ENCODE peak calls at places on chromosomes 13 and 19, in five cellular contexts. A, R, C, M and Q are unnamed samples.

GRCh38 chr19:40565910-40566495 is 10.7 kb upstream of the SHKBP1 start:
- DNase-seq in A (no peak), R (no peak), C (no peak), M (no peak), Q (no peak)

GRCh38 chr19:35966771-35967170 is 28.2 kb upstream of the SDHAF1 start:
- DNase-seq in A (no peak), R (no peak), C (no peak), M (no peak), Q (no peak)

GRCh38 chr19:34269968-34270621 is 15.7 kb downstream of the GARRE1 start:
- DNase-seq in A (no peak), R (no peak), C (peak), M (peak), Q (no peak)

GRCh38 chr19:35746556-35746955 is 1.1 kb downstream of the PSENEN start:
- DNase-seq in A (no peak), R (no peak), C (no peak), M (no peak), Q (no peak)

GRCh38 chr13:46893820-46894533 is 2.9 kb downstream of the HTR2A start:
- DNase-seq in A (peak), R (peak), C (peak), M (peak), Q (no peak)

GRCh38 chr13:79450110-79450509 is 30.8 kb upstream of the NDFIP2 start:
- DNase-seq in A (no peak), R (no peak), C (no peak), M (no peak), Q (no peak)

GRCh38 chr13:37427843-37428494 is 170.6 kb downstream of the POSTN start:
- DNase-seq in A (no peak), R (peak), C (no peak), M (no peak), Q (no peak)

GRCh38 chr19:31315621-31316011 is 33.6 kb downstream of the TSHZ3 start:
- DNase-seq in A (no peak), R (no peak), C (no peak), M (no peak), Q (no peak)

GRCh38 chr19:41218615-41219507 is at the start of gene AXL:
- DNase-seq in A (peak), R (peak), C (peak), M (peak), Q (peak)

GRCh38 chr13:98972627-98973026 is 5.2 kb downstream of the DOCK9 start:
- DNase-seq in A (no peak), R (peak), C (peak), M (no peak), Q (peak)

GRCh38 chr19:8333771-8334457 is 9.1 kb downstream of the KANK3 start:
- DNase-seq in A (no peak), R (peak), C (no peak), M (no peak), Q (no peak)

GRCh38 chr19:43446746-43447489 is 18.5 kb downstream of the LYPD3 start:
- DNase-seq in A (peak), R (peak), C (peak), M (peak), Q (no peak)

GRCh38 chr13:81446441-81446840 is 1105.5 kb upstream of the SPRY2 start:
- DNase-seq in A (no peak), R (no peak), C (no peak), M (no peak), Q (no peak)

GRCh38 chr19:29526730-29527499 is 1.1 kb downstream of the VSTM2B start:
- DNase-seq in A (no peak), R (no peak), C (no peak), M (no peak), Q (no peak)

GRCh38 chr13:109036091-109036490 is 406.7 kb downstream of the MYO16 start:
- DNase-seq in A (no peak), R (no peak), C (no peak), M (no peak), Q (no peak)

GRCh38 chr19:46766569-46767317 is 20.5 kb upstream of the STRN4 start:
- DNase-seq in A (peak), R (peak), C (no peak), M (peak), Q (no peak)

GRCh38 chr13:80345771-80346510 is 5.0 kb upstream of the SPRY2 start:
- DNase-seq in A (no peak), R (no peak), C (no peak), M (no peak), Q (no peak)

GRCh38 chr19:55099557-55100506 is 17.6 kb downstream of the PPP1R12C start:
- DNase-seq in A (peak), R (peak), C (no peak), M (no peak), Q (no peak)

DNA sequence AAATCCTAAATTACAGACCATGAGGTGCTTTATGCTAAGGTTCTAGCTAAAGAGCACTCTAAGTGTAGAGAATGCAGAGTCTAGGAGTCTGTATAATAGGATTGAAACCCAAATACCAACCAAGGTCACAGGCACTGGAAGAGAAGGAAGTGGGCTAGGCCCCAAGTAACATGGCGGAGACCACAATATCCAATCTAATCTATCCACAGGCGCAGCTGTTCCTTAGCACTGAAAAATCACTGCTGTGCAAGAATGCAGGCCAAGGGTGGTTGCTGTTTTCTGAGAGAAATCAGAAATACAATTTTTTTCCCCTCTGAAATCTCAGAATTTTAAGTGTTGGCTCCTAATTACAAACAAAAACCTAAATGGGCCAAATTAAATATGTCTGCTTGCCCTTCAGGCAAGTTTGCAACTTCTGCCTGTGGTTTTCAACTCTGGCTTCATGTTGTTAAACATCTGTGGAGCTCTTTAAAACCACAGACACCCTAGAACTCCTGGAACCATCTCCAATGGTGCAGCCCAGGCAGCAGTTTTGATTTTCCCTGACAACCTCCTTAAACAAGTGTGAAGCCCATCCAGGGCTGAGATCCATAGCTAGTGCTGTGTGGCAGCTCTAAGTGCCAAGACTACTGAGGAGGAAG is 6.1 kb downstream of the RANBP3 start:
- DNase-seq in A (no peak), R (no peak), C (no peak), M (no peak), Q (no peak)
- H3K27ac ChIP-seq in A (no peak), R (no peak), C (no peak), M (peak), Q (no peak)

GRCh38 chr19:7211191-7211988 is 82.8 kb downstream of the INSR start:
- DNase-seq in A (peak), R (peak), C (no peak), M (peak), Q (no peak)

GRCh38 chr19:7216373-7216902 is 77.8 kb downstream of the INSR start:
- DNase-seq in A (no peak), R (no peak), C (no peak), M (peak), Q (no peak)

GRCh38 chr19:7213628-7214328 is 80.4 kb downstream of the INSR start:
- DNase-seq in A (no peak), R (no peak), C (no peak), M (no peak), Q (no peak)

GRCh38 chr19:7215176-7215575 is 79.0 kb downstream of the INSR start:
- DNase-seq in A (no peak), R (no peak), C (no peak), M (no peak), Q (no peak)

DNA sequence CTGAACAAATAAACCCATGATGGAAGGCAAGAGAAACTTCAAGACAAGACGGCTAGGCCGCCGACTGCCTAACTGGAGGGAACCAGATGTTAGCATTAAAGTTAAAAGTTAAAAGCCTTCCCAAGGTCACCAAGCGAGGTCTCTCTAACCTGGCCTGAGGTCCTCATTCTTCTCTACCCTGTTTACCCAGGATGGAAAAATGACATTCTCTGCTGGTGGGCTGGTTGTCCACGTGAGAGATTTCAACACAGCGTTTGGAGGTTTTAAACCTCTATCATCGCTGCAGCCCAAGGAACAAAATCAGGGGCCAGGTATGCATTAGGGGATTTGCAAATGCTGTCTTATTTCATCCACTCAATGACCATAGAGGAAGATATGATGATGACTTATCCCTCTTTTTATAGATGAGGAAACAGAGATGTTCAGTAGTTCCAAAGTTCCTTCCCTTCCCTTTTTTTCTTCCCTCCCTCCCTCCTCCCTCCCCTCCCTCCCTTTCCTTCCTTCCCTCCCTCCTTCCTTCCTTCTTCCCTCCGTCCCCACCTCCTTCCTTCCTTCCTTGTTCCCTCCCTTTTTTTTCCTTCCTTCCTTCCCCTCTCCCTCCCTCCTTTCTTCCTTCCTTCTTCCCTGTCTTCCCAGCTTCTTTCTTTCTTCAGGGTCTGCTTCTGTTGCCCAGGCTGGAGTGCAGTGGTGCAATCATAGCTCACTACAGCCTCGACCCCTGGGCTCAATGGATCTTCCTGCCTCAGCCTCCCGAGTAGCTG is 79.7 kb downstream of the INSR start:
- DNase-seq in A (no peak), R (no peak), C (no peak), M (peak), Q (no peak)
- H3K27ac ChIP-seq in A (peak), R (no peak), C (no peak), M (peak), Q (no peak)

DNA sequence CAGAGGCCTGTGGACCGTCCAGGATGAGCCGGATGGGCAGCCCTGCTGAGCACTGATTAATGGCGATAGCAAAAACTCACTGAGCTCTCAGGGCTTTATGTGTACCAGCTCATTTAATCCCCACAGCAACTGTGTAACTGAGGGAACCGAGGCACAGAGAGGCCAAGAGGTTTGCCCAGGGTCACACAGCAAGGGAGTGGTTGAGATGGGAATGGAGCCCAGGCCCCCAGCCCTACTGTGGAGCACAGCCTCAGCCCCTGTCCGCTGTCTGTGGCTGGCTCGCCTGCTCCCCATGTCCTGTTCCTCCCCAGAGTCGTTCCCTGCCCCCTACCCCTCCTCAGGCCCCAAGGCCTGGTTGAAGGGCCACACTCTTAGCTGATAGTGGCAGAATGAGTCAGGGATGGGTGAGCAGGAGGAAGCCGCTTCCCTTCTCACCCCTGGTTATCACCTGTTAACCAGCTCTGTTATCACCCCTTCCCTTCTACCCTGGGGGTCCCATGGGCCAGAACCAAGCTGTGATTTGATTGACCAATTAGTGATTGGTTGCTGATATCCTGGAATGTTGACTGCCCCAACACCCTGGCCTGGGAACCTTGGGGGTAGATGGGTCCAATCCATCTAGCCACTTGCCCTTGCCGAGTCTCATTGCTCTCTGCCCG is 21.2 kb downstream of the CAPN12 start:
- DNase-seq in A (no peak), R (no peak), C (no peak), M (no peak), Q (no peak)
- H3K27ac ChIP-seq in A (peak), R (peak), C (peak), M (peak), Q (no peak)

GRCh38 chr19:5127710-5128109 is 158.8 kb downstream of the KDM4B start:
- DNase-seq in A (no peak), R (no peak), C (no peak), M (no peak), Q (no peak)

GRCh38 chr19:5124111-5124855 is 155.4 kb downstream of the KDM4B start:
- DNase-seq in A (no peak), R (no peak), C (no peak), M (no peak), Q (no peak)

GRCh38 chr19:5126498-5127223 is 157.7 kb downstream of the KDM4B start:
- DNase-seq in A (no peak), R (no peak), C (no peak), M (no peak), Q (no peak)

GRCh38 chr19:5125376-5125775 is 156.5 kb downstream of the KDM4B start:
- DNase-seq in A (no peak), R (no peak), C (no peak), M (no peak), Q (no peak)

DNA sequence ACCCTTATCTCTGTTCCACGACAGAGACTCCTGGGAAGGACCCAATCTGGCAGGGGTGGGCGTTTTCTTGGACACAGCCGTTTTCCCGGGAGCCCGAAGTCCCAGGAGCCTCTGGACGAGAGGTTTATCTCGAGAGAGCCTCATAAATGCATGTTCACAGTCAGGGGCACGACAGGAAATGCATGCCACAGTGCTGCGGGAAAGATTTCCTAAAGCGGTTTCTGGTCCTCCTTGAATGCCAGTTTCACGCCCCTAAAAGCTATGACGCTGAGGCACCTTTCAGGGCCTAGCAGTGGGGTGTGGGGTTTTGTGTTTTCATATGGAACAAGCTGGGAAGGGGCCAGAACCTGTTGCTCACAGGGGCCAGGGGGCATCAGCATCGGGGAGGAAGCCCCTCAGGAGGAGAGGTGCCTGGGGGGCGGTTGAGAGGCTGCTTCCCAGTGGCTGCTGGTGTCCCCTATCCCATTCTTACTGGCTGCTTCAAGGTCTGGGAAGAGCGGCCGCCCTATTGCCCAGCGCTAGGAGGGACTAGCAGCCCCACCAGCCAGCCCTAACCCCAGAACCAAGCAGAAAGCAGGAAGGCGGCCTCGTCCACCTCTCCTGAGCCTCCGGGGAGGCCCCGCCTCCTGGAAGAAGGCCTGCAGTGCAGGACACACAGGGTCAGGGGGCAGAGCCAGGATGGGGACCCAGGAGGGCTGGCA is 157.0 kb downstream of the KDM4B start:
- DNase-seq in A (no peak), R (peak), C (no peak), M (no peak), Q (no peak)
- H3K27ac ChIP-seq in A (no peak), R (peak), C (no peak), M (peak), Q (no peak)

GRCh38 chr19:2271516-2272103 is 10.4 kb downstream of the PEAK3 start:
- DNase-seq in A (no peak), R (no peak), C (peak), M (peak), Q (no peak)
- H3K27ac ChIP-seq in A (peak), R (peak), C (peak), M (peak), Q (peak)

GRCh38 chr19:17755977-17756670 is 4.8 kb downstream of the FCHO1 start:
- DNase-seq in A (peak), R (peak), C (no peak), M (peak), Q (no peak)
- H3K27ac ChIP-seq in A (no peak), R (no peak), C (peak), M (no peak), Q (no peak)

GRCh38 chr19:39407644-39408391 is 1.2 kb downstream of the ZFP36 start:
- DNase-seq in A (no peak), R (no peak), C (no peak), M (peak), Q (no peak)

GRCh38 chr19:39406656-39407393 is at the start of gene ZFP36:
- DNase-seq in A (peak), R (peak), C (peak), M (peak), Q (no peak)

GRCh38 chr19:39408392-39409206 is 2.0 kb downstream of the ZFP36 start:
- DNase-seq in A (no peak), R (no peak), C (no peak), M (peak), Q (no peak)

GRCh38 chr19:39405930-39406655 is 554 bp upstream of the ZFP36 start:
- DNase-seq in A (peak), R (no peak), C (no peak), M (no peak), Q (no peak)

GRCh38 chr19:39407394-39407643 is 672 bp downstream of the ZFP36 start:
- DNase-seq in A (no peak), R (no peak), C (no peak), M (no peak), Q (no peak)
- H3K27ac ChIP-seq in A (peak), R (peak), C (peak), M (peak), Q (peak)